ENCODE peak calls at places on chromosomes 5 and 9, in six cellular contexts. One of them, this sample, is unnamed.

GRCh38 chr9:124041817-124042116 is 30.2 kb downstream of the LHX2 start:
- DNase-seq in WTC11: no peak
- DNase-seq in progenitor cell of endocrine pancreas: no peak
- DNase-seq in bronchial epithelial cell: no peak
- DNase-seq in cardiac fibroblast: no peak
- DNase-seq in kidney epithelial cell: no peak
- DNase-seq in this sample: no peak

GRCh38 chr9:6234014-6234413 is 18.4 kb downstream of the IL33 start:
- DNase-seq in WTC11: no peak
- DNase-seq in progenitor cell of endocrine pancreas: no peak
- DNase-seq in bronchial epithelial cell: no peak
- DNase-seq in cardiac fibroblast: no peak
- DNase-seq in kidney epithelial cell: no peak
- DNase-seq in this sample: no peak

GRCh38 chr5:143896981-143897380 is 85.0 kb downstream of the HMHB1 start:
- DNase-seq in WTC11: no peak
- DNase-seq in progenitor cell of endocrine pancreas: no peak
- DNase-seq in bronchial epithelial cell: peak
- DNase-seq in cardiac fibroblast: peak
- DNase-seq in kidney epithelial cell: no peak
- DNase-seq in this sample: no peak

GRCh38 chr5:122473941-122474340 is 161.9 kb downstream of the SNCAIP start:
- DNase-seq in WTC11: no peak
- DNase-seq in progenitor cell of endocrine pancreas: no peak
- DNase-seq in bronchial epithelial cell: no peak
- DNase-seq in cardiac fibroblast: no peak
- DNase-seq in kidney epithelial cell: no peak
- DNase-seq in this sample: no peak

GRCh38 chr5:170755679-170756456 is 27.7 kb upstream of the GABRP start:
- DNase-seq in WTC11: no peak
- DNase-seq in progenitor cell of endocrine pancreas: no peak
- DNase-seq in bronchial epithelial cell: peak
- DNase-seq in cardiac fibroblast: peak
- DNase-seq in kidney epithelial cell: no peak
- DNase-seq in this sample: no peak

GRCh38 chr5:55230086-55230629 is 3.0 kb upstream of the MCIDAS start:
- DNase-seq in WTC11: no peak
- DNase-seq in progenitor cell of endocrine pancreas: no peak
- DNase-seq in bronchial epithelial cell: no peak
- DNase-seq in cardiac fibroblast: no peak
- DNase-seq in kidney epithelial cell: no peak
- DNase-seq in this sample: no peak

GRCh38 chr5:142385194-142385593 is 60.4 kb upstream of the SPRY4 start:
- DNase-seq in WTC11: no peak
- DNase-seq in progenitor cell of endocrine pancreas: no peak
- DNase-seq in bronchial epithelial cell: no peak
- DNase-seq in cardiac fibroblast: peak
- DNase-seq in kidney epithelial cell: no peak
- DNase-seq in this sample: no peak

GRCh38 chr5:132836852-132837251 is 6.4 kb upstream of the SHROOM1 start:
- DNase-seq in WTC11: no peak
- DNase-seq in progenitor cell of endocrine pancreas: no peak
- DNase-seq in bronchial epithelial cell: no peak
- DNase-seq in cardiac fibroblast: no peak
- DNase-seq in kidney epithelial cell: no peak
- DNase-seq in this sample: no peak

GRCh38 chr9:35743880-35744518 is 5.0 kb downstream of the GBA2 start:
- DNase-seq in WTC11: no peak
- DNase-seq in progenitor cell of endocrine pancreas: no peak
- DNase-seq in bronchial epithelial cell: no peak
- DNase-seq in cardiac fibroblast: no peak
- DNase-seq in kidney epithelial cell: no peak
- DNase-seq in this sample: no peak

GRCh38 chr5:65902104-65902503 is 24.3 kb upstream of the ERBIN start:
- DNase-seq in WTC11: no peak
- DNase-seq in progenitor cell of endocrine pancreas: no peak
- DNase-seq in bronchial epithelial cell: no peak
- DNase-seq in cardiac fibroblast: no peak
- DNase-seq in kidney epithelial cell: no peak
- DNase-seq in this sample: no peak
- TF ChIP-seq CTCF in WTC11: no peak
- TF ChIP-seq CTCF in progenitor cell of endocrine pancreas: no peak
- TF ChIP-seq CTCF in bronchial epithelial cell: no peak
- TF ChIP-seq CTCF in cardiac fibroblast: no peak
- TF ChIP-seq CTCF in kidney epithelial cell: no peak
- TF ChIP-seq CTCF in this sample: no peak

DNA sequence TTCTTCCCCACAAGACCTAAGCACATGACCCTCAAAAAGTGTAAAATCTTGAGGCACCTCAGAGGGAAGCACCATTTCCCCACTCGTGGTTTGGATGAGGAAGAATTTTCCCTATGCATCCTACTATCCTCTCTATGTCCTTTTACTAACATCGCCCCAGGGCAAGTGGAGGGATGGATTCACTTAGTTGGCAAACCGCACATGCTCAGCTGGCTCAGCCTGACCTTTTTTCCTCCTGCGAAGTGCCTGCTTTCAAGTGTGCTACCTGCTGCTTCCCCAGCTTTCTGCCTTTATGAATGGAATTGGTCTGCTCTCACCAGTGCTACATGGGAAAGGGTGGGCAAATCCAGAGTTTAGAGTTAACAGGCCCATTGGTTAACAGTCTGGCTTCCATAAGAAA is 56.6 kb upstream of the IFNK start:
- DNase-seq in WTC11: no peak
- DNase-seq in progenitor cell of endocrine pancreas: no peak
- DNase-seq in bronchial epithelial cell: no peak
- DNase-seq in cardiac fibroblast: no peak
- DNase-seq in kidney epithelial cell: no peak
- DNase-seq in this sample: no peak
- TF ChIP-seq CTCF in WTC11: no peak
- TF ChIP-seq CTCF in progenitor cell of endocrine pancreas: no peak
- TF ChIP-seq CTCF in bronchial epithelial cell: no peak
- TF ChIP-seq CTCF in cardiac fibroblast: no peak
- TF ChIP-seq CTCF in kidney epithelial cell: no peak
- TF ChIP-seq CTCF in this sample: no peak

GRCh38 chr9:81687521-81688261 is 1.7 kb downstream of the TLE1 start:
- DNase-seq in WTC11: peak
- DNase-seq in progenitor cell of endocrine pancreas: peak
- DNase-seq in bronchial epithelial cell: no peak
- DNase-seq in cardiac fibroblast: peak
- DNase-seq in kidney epithelial cell: no peak
- DNase-seq in this sample: no peak

GRCh38 chr9:81686614-81687520 is 2.5 kb downstream of the TLE1 start:
- DNase-seq in WTC11: peak
- DNase-seq in progenitor cell of endocrine pancreas: peak
- DNase-seq in bronchial epithelial cell: peak
- DNase-seq in cardiac fibroblast: peak
- DNase-seq in kidney epithelial cell: peak
- DNase-seq in this sample: no peak

GRCh38 chr9:81683704-81684103 is 5.6 kb downstream of the TLE1 start:
- DNase-seq in WTC11: no peak
- DNase-seq in progenitor cell of endocrine pancreas: no peak
- DNase-seq in bronchial epithelial cell: no peak
- DNase-seq in cardiac fibroblast: no peak
- DNase-seq in kidney epithelial cell: no peak
- DNase-seq in this sample: no peak

GRCh38 chr9:81683214-81683613 is 6.1 kb downstream of the TLE1 start:
- DNase-seq in WTC11: no peak
- DNase-seq in progenitor cell of endocrine pancreas: no peak
- DNase-seq in bronchial epithelial cell: no peak
- DNase-seq in cardiac fibroblast: no peak
- DNase-seq in kidney epithelial cell: no peak
- DNase-seq in this sample: no peak

DNA sequence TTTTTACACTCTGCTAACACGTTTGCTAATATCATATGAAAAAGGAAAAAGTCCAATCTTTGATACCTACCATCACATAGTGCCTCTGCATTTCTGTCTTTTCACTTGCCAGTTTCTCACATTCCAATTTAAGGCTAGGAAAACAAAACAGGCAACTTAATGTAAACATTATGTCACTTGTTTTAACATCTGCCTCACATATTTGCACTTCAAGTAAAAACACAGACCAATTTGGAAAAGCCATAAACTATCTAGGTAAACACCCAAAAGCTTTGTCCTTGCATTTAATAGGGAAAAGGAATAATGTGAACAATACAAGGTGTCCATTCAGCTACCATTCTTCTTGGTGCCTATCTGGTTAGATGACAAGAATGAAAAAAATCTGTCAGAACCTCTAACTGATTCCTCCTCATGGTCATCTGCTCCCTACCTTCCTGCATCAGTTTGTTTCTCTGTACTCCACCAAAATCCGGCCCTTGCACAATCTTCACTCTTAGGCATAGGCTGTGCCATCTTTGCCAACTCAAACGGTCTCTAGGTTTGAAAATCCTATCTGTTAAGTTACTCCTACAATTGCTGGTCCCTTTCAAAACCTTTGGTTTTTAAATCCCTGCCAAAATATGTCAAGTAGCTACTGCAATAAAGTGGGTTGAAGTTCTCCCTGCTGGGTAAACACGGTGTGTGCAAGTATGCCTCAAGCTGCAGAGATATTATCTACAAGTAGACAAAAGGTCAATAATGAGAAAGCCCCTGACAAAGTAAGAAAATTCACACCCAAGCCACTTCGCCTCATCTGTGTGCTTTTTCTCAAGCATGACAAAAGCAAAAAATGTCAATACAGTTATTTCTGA is 3.4 kb downstream of the TLE1 start:
- DNase-seq in WTC11: no peak
- DNase-seq in progenitor cell of endocrine pancreas: no peak
- DNase-seq in bronchial epithelial cell: no peak
- DNase-seq in cardiac fibroblast: peak
- DNase-seq in kidney epithelial cell: no peak
- DNase-seq in this sample: no peak
- TF ChIP-seq CTCF in WTC11: no peak
- TF ChIP-seq CTCF in progenitor cell of endocrine pancreas: no peak
- TF ChIP-seq CTCF in bronchial epithelial cell: no peak
- TF ChIP-seq CTCF in cardiac fibroblast: peak
- TF ChIP-seq CTCF in kidney epithelial cell: no peak
- TF ChIP-seq CTCF in this sample: no peak

GRCh38 chr5:64971538-64971937 is 202.8 kb downstream of the CWC27 start:
- DNase-seq in WTC11: no peak
- DNase-seq in progenitor cell of endocrine pancreas: no peak
- DNase-seq in bronchial epithelial cell: no peak
- DNase-seq in cardiac fibroblast: peak
- DNase-seq in kidney epithelial cell: no peak
- DNase-seq in this sample: no peak
- TF ChIP-seq CTCF in WTC11: no peak
- TF ChIP-seq CTCF in progenitor cell of endocrine pancreas: no peak
- TF ChIP-seq CTCF in bronchial epithelial cell: no peak
- TF ChIP-seq CTCF in cardiac fibroblast: peak
- TF ChIP-seq CTCF in kidney epithelial cell: no peak
- TF ChIP-seq CTCF in this sample: no peak

This sample was measured in D721Med.